ENCODE peak calls at places on chromosome 3, in seven cellular contexts. P, M, B, Y, S, W and I are unnamed samples.

GRCh38 chr3:139537325-139537724 is 2.2 kb downstream of the RBP1 start:
- DNase-seq in P (no peak), M (no peak), B (no peak), Y (no peak), S (no peak), W (no peak), I (peak)

GRCh38 chr3:61445924-61446323 is 115.4 kb upstream of the PTPRG start:
- DNase-seq in P (no peak), M (no peak), B (no peak), Y (no peak), S (no peak), W (no peak), I (no peak)

GRCh38 chr3:25713316-25713967 is 48.7 kb upstream of the TOP2B start:
- DNase-seq in P (no peak), M (no peak), B (no peak), Y (no peak), S (no peak), W (no peak), I (no peak)

GRCh38 chr3:114660124-114660523 is 366.3 kb downstream of the TIGIT start:
- DNase-seq in P (peak), M (no peak), B (no peak), Y (peak), S (no peak), W (no peak), I (no peak)

GRCh38 chr3:38332202-38332601 is 14.4 kb upstream of the XYLB start:
- DNase-seq in P (no peak), M (no peak), B (no peak), Y (no peak), S (no peak), W (no peak), I (no peak)

GRCh38 chr3:107993771-107994170 is 97.1 kb downstream of the CD47 start:
- DNase-seq in P (no peak), M (no peak), B (no peak), Y (no peak), S (no peak), W (no peak), I (no peak)

GRCh38 chr3:43246956-43247355 is 39.4 kb upstream of the SNRK start:
- DNase-seq in P (no peak), M (no peak), B (peak), Y (no peak), S (no peak), W (no peak), I (no peak)

GRCh38 chr3:99627062-99627826 is 11.2 kb upstream of the COL8A1 start:
- DNase-seq in P (no peak), M (peak), B (no peak), Y (no peak), S (no peak), W (no peak), I (no peak)

GRCh38 chr3:58432905-58433304 is 727 bp downstream of the PDHB start:
- DNase-seq in P (no peak), M (no peak), B (no peak), Y (no peak), S (no peak), W (no peak), I (no peak)

GRCh38 chr3:36362216-36362615 is 18.1 kb upstream of the STAC start:
- DNase-seq in P (no peak), M (no peak), B (no peak), Y (no peak), S (no peak), W (no peak), I (no peak)

GRCh38 chr3:111998661-111999641 is at the start of gene TAGLN3:
- DNase-seq in P (no peak), M (peak), B (no peak), Y (no peak), S (no peak), W (peak), I (no peak)

GRCh38 chr3:163785693-163786092 is 1292.6 kb downstream of the SI start:
- DNase-seq in P (no peak), M (peak), B (no peak), Y (no peak), S (no peak), W (no peak), I (no peak)

GRCh38 chr3:98786364-98786930 is 23.3 kb downstream of the ST3GAL6 start:
- DNase-seq in P (no peak), M (no peak), B (no peak), Y (no peak), S (no peak), W (no peak), I (no peak)

GRCh38 chr3:14522129-14522691 is 17.9 kb downstream of the GRIP2 start:
- DNase-seq in P (no peak), M (no peak), B (peak), Y (no peak), S (no peak), W (no peak), I (no peak)

GRCh38 chr3:150582620-150583019 is 20.5 kb upstream of the SELENOT start:
- DNase-seq in P (no peak), M (peak), B (no peak), Y (no peak), S (no peak), W (no peak), I (no peak)

GRCh38 chr3:71581451-71581980 is 2.0 kb downstream of the FOXP1 start:
- DNase-seq in P (no peak), M (no peak), B (peak), Y (no peak), S (peak), W (peak), I (no peak)

GRCh38 chr3:13120928-13121552 is 47.8 kb upstream of the IQSEC1 start:
- DNase-seq in P (no peak), M (no peak), B (no peak), Y (no peak), S (no peak), W (no peak), I (no peak)

GRCh38 chr3:57161915-57162314 is 3.2 kb downstream of the IL17RD start:
- DNase-seq in P (no peak), M (no peak), B (no peak), Y (no peak), S (no peak), W (no peak), I (no peak)

GRCh38 chr3:52147804-52148203 is 6.4 kb downstream of the POC1A start:
- DNase-seq in P (peak), M (no peak), B (no peak), Y (no peak), S (no peak), W (no peak), I (no peak)

GRCh38 chr3:72134989-72135451 is 350.1 kb upstream of the PROK2 start:
- DNase-seq in P (no peak), M (no peak), B (no peak), Y (no peak), S (peak), W (no peak), I (no peak)

GRCh38 chr3:25455316-25456232 is 27.5 kb downstream of the RARB start:
- DNase-seq in P (no peak), M (peak), B (peak), Y (peak), S (no peak), W (no peak), I (peak)